ENCODE peak calls at places on chromosomes 12 and 14, in seven cellular contexts. D, C, J, F, M, E and G are unnamed samples.

GRCh38 chr14:61466249-61466904 is 145.0 kb downstream of the PRKCH start:
- DNase-seq in D (no peak), C (peak; percentile 95), J (no peak), F (no peak), M (no peak), E (peak; percentile 73), G (peak; percentile 89)

GRCh38 chr12:114869091-114869834 is 185.3 kb upstream of the TBX3 start:
- DNase-seq in D (no peak), C (no peak), J (no peak), F (no peak), M (no peak), E (peak; percentile 80), G (no peak)

GRCh38 chr12:79690156-79690605 is 583 bp downstream of the PAWR start:
- DNase-seq in D (no peak), C (peak; percentile 34), J (no peak), F (no peak), M (no peak), E (no peak), G (no peak)

GRCh38 chr14:38209572-38210159 is 2.0 kb downstream of the SSTR1 start:
- DNase-seq in D (no peak), C (no peak), J (no peak), F (no peak), M (no peak), E (no peak), G (no peak)

GRCh38 chr14:76781648-76782051 is 20.4 kb downstream of the VASH1 start:
- DNase-seq in D (no peak), C (peak; percentile 16), J (no peak), F (no peak), M (no peak), E (peak; percentile 32), G (peak; percentile 90)

GRCh38 chr12:12872934-12873275 is 18.5 kb upstream of the GPRC5A start:
- DNase-seq in D (no peak), C (peak; percentile 92), J (no peak), F (no peak), M (no peak), E (no peak), G (no peak)

GRCh38 chr12:95225645-95226212 is 8.1 kb downstream of the VEZT start:
- DNase-seq in D (no peak), C (no peak), J (no peak), F (no peak), M (no peak), E (no peak), G (no peak)

GRCh38 chr12:29795715-29796114 is 12.0 kb upstream of the TMTC1 start:
- DNase-seq in D (no peak), C (no peak), J (no peak), F (no peak), M (no peak), E (peak; percentile 65), G (no peak)

GRCh38 chr12:12466157-12466556 is 96.5 kb downstream of the DUSP16 start:
- DNase-seq in D (peak; percentile 28), C (no peak), J (no peak), F (peak; percentile 4), M (peak; percentile 40), E (no peak), G (no peak)

GRCh38 chr12:106436183-106436582 is 78.6 kb downstream of the POLR3B start:
- DNase-seq in D (no peak), C (peak; percentile 8), J (no peak), F (no peak), M (no peak), E (no peak), G (no peak)

GRCh38 chr14:32102152-32102787 is 25.2 kb downstream of the ARHGAP5 start:
- DNase-seq in D (no peak), C (no peak), J (no peak), F (no peak), M (no peak), E (no peak), G (no peak)

GRCh38 chr12:56188116-56188785 is 1.0 kb downstream of the SMARCC2 start:
- DNase-seq in D (no peak), C (no peak), J (no peak), F (no peak), M (no peak), E (peak; percentile 79), G (no peak)

GRCh38 chr12:41407240-41407799 is 219.2 kb downstream of the PDZRN4 start:
- DNase-seq in D (no peak), C (no peak), J (no peak), F (no peak), M (no peak), E (no peak), G (no peak)

GRCh38 chr14:105389976-105390848 is 8.1 kb upstream of the TEX22 start:
- DNase-seq in D (no peak), C (no peak), J (no peak), F (no peak), M (no peak), E (no peak), G (no peak)

GRCh38 chr14:92456215-92457017 is 57.2 kb upstream of the RIN3 start:
- DNase-seq in D (no peak), C (peak; percentile 61), J (peak; percentile 48), F (peak; percentile 28), M (no peak), E (peak; percentile 86), G (no peak)

GRCh38 chr14:21334202-21334906 is 49.5 kb downstream of the SUPT16H start:
- DNase-seq in D (no peak), C (no peak), J (no peak), F (no peak), M (no peak), E (no peak), G (no peak)